ENCODE peak calls at places on chromosomes 13 and 19, in four cellular contexts. K is sigmoid colon, P is K562, N is GM12878. V is an unnamed sample. For H3K36me3, the result is how much of the 10 kb centered on the place peaks cover.

GRCh38 chr19:35290381-35291135 is 1.4 kb upstream of the MAG start:
- DNase-seq in K (no peak), P (no peak), N (no peak), V (no peak)

GRCh38 chr19:16536130-16536529 is 6.1 kb downstream of the CHERP start:
- DNase-seq in K (no peak), P (no peak), N (no peak), V (no peak)

GRCh38 chr13:31629085-31629785 is 110.1 kb upstream of the RXFP2 start:
- DNase-seq in K (no peak), P (no peak), N (no peak), V (no peak)

GRCh38 chr19:18594824-18595373 is 6.3 kb downstream of the REX1BD start:
- DNase-seq in K (no peak), P (no peak), N (no peak), V (no peak)

GRCh38 chr13:110854866-110855265 is 60.0 kb downstream of the ANKRD10 start:
- DNase-seq in K (no peak), P (no peak), N (no peak), V (no peak)

GRCh38 chr19:3683405-3683865 is 16.8 kb downstream of the PIP5K1C start:
- DNase-seq in K (no peak), P (peak), N (no peak), V (peak)

GRCh38 chr19:17654993-17655392 is 33.2 kb downstream of the UNC13A start:
- DNase-seq in K (no peak), P (peak), N (no peak), V (no peak)

GRCh38 chr13:39503048-39503447 is 99.9 kb downstream of the LHFPL6 start:
- DNase-seq in K (no peak), P (no peak), N (no peak), V (no peak)

GRCh38 chr13:76971215-76971614 is 20.7 kb upstream of the CLN5 start:
- DNase-seq in K (no peak), P (no peak), N (no peak), V (no peak)

GRCh38 chr19:11383706-11384048 is 437 bp downstream of the EPOR start:
- DNase-seq in K (no peak), P (no peak), N (no peak), V (no peak)

GRCh38 chr13:40376867-40377266 is 289.6 kb downstream of the FOXO1 start:
- DNase-seq in K (no peak), P (no peak), N (no peak), V (no peak)

GRCh38 chr19:35176183-35176570 is 21.6 kb downstream of the FXYD5 start:
- DNase-seq in K (no peak), P (no peak), N (no peak), V (no peak)

GRCh38 chr19:29484876-29485275 is 40.9 kb upstream of the VSTM2B start:
- DNase-seq in K (no peak), P (no peak), N (no peak), V (no peak)

GRCh38 chr19:7477758-7478157 is 11.1 kb downstream of the PEX11G start:
- DNase-seq in K (no peak), P (no peak), N (no peak), V (no peak)

GRCh38 chr13:108929532-108929931 is 300.1 kb downstream of the MYO16 start:
- DNase-seq in K (no peak), P (no peak), N (no peak), V (no peak)

GRCh38 chr19:32642771-32643170 is 32.2 kb downstream of the ANKRD27 start:
- DNase-seq in K (no peak), P (no peak), N (no peak), V (no peak)

GRCh38 chr19:19657397-19657783 is 6.1 kb downstream of the ATP13A1 start:
- DNase-seq in K (no peak), P (peak), N (no peak), V (peak)

GRCh38 chr13:85549819-85550218 is 249.4 kb downstream of the SLITRK6 start:
- DNase-seq in K (no peak), P (no peak), N (no peak), V (no peak)

GRCh38 chr19:1360818-1361461 is 22.8 kb upstream of the NDUFS7 start:
- DNase-seq in K (peak), P (no peak), N (no peak), V (no peak)
- TF ChIP-seq EP300 in K (no peak), P (no peak), N (no peak), V (no peak)

GRCh38 chr19:14318873-14319272 is 62.4 kb upstream of the ADGRE5 start:
- DNase-seq in K (no peak), P (peak), N (no peak), V (no peak)
- TF ChIP-seq CTCF in K (no peak), P (peak), N (peak), V (no peak)

GRCh38 chr19:36805364-36805763 is 32.8 kb upstream of the ZNF850 start:
- DNase-seq in K (no peak), P (no peak), N (no peak), V (no peak)

DNA sequence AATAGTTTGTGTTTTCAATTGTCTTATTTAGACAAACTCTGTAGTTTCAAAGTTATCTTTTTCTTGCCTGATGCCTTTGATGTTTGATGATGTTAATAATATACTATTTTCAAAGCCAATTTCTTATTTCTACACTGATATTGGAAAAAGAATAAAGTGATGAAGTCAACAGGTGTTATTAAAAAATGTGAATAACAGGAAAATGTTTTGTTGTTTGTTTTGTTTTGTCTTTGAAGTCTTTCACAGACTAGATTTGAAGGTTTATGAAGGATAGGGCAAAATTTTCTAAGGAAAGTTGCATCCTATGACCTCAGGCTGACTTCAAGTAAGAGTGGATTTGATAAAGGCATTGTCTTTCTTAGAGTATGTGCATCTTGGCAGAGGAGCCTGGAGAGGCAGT is 31.2 kb downstream of the ZNF790 start:
- DNase-seq in K (no peak), P (no peak), N (no peak), V (no peak)
- H3K36me3 ChIP-seq in K (under half), P (under half), N (under half), V (under half)

DNA sequence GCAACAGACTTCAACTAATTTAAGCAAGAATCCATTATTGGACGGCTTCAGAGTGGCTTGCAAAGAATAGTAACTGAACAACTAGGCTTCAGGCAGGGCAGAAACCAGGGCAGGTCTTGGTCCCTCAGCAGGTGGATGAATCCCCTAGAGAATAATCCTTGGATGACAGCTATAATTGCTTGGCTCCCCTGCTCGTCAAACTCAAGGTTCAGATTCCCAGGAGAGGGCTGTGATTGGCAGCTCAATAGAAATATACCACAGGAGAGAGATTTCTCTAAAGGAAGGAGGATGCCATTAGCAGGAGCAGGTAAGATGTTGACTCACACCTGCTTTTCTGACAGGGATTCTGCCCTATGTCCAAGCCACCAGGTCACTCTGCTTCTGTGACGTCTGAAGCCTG is 89.6 kb upstream of the PCDH8 start:
- DNase-seq in K (no peak), P (no peak), N (no peak), V (no peak)
- TF ChIP-seq EP300 in K (no peak), P (no peak), N (no peak), V (no peak)

DNA sequence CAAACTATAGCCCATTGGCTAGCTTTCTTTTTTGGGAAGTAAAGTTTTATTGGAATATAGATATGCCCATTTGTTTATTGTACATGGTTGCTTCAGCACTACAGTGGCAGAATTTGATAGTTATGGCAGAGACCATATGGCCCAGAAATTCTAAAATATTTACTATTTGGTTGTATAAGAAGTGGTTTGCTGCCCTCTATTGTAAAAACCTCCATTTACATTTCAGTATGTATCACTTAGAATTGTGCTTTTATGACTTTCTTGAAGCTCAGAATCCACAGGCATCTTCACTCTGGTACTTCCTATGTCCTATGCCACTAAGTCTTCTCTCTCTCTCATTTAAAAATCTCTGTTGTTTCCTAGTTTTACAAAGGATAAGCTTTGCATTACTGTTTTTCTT is 37.7 kb downstream of the DLEU7 start:
- DNase-seq in K (no peak), P (no peak), N (no peak), V (no peak)
- TF ChIP-seq CTCF in K (no peak), P (no peak), N (no peak), V (no peak)

DNA sequence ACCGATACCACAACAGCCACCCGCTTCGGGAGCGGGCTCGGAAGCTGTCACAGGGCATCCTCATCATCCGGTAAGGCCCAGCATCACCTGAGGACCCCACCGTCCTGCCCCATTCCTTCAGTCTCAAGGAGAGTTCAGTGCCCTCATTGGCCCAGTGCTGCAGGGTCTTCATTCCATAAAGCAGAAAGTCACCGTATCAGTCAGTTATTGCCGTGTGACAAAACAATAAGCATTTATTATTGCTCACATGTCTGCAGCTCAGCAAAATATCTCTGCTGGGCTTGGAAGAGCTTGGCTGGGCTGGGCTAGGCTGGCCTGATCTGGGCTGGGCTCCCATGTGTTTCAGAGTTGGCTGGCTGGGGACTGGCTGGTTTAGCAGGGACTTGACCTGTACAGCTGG is 8.1 kb upstream of the MRI1 start:
- DNase-seq in K (no peak), P (no peak), N (no peak), V (no peak)
- H3K36me3 ChIP-seq in K (half or more), P (half or more), N (under half), V (half or more)

V was measured in suprapubic skin.